ENCODE peak calls at places on chromosomes 2 and 18, in four cellular contexts. P, K, A and I are unnamed samples.
A peak's percentile ranks its signal among the peaks of the same experiment; 100 is the strongest.

GRCh38 chr2:237236188-237236587 is 150.5 kb downstream of the COPS8 start:
- DNase-seq in P (peak; percentile 82), K (no peak), A (no peak), I (no peak)

GRCh38 chr2:239819974-239820555 is 205.1 kb downstream of the NDUFA10 start:
- DNase-seq in K (no peak), P (no peak), A (no peak), I (peak; percentile 20)

GRCh38 chr2:58571181-58571852 is 330.2 kb upstream of the FANCL start:
- DNase-seq in P (peak; percentile 69), A (no peak), K (peak; percentile 53), I (peak; percentile 34)

GRCh38 chr18:67151366-67151765 is 365.2 kb downstream of the DSEL start:
- DNase-seq in K (no peak), P (no peak), A (no peak), I (peak; percentile 40)

GRCh38 chr18:45521151-45521550 is 94.1 kb upstream of the SLC14A2 start:
- DNase-seq in A (no peak), P (peak; percentile 67), K (no peak), I (no peak)

GRCh38 chr18:58898427-58898826 is 33.8 kb downstream of the ZNF532 start:
- DNase-seq in P (no peak), K (no peak), A (no peak), I (no peak)

GRCh38 chr2:240339411-240340360 is 95.8 kb upstream of the GPC1 start:
- DNase-seq in P (no peak), K (no peak), A (no peak), I (peak; percentile 72)

GRCh38 chr2:143778981-143779380 is 649.8 kb downstream of the ARHGAP15 start:
- DNase-seq in P (peak; percentile 62), A (no peak), K (no peak), I (no peak)

GRCh38 chr2:239197146-239197545 is 203.7 kb downstream of the HDAC4 start:
- DNase-seq in K (peak; percentile 3), P (no peak), A (no peak), I (no peak)

GRCh38 chr2:33496150-33496549 is 19.7 kb downstream of the RASGRP3 start:
- DNase-seq in P (peak; percentile 77), A (no peak), K (no peak), I (no peak)

GRCh38 chr2:40150206-40150765 is 301.6 kb downstream of the SLC8A1 start:
- DNase-seq in A (no peak), K (no peak), P (no peak), I (no peak)

GRCh38 chr2:235639387-235639786 is 145.5 kb downstream of the AGAP1 start:
- DNase-seq in A (no peak), K (peak; percentile 32), P (peak; percentile 95), I (peak; percentile 70)

GRCh38 chr2:175930504-175930903 is 71.6 kb downstream of the LNPK start:
- DNase-seq in P (no peak), K (no peak), A (no peak), I (no peak)

GRCh38 chr2:121155502-121156056 is 129.4 kb downstream of the TFCP2L1 start:
- DNase-seq in P (no peak), A (no peak), K (peak; percentile 92), I (no peak)

GRCh38 chr2:287471-287885 is 413 bp downstream of the ALKAL2 start:
- DNase-seq in K (peak; percentile 53), A (no peak), P (peak; percentile 29), I (no peak)

GRCh38 chr2:37350917-37351316 is 6.5 kb downstream of the QPCT start:
- DNase-seq in A (no peak), K (no peak), P (no peak), I (no peak)

GRCh38 chr2:237882510-237883481 is 23.4 kb downstream of the RAMP1 start:
- DNase-seq in P (no peak), A (no peak), K (peak; percentile 64), I (no peak)

GRCh38 chr18:56276466-56276865 is 361.9 kb downstream of the TXNL1 start:
- DNase-seq in A (no peak), K (no peak), P (peak; percentile 35), I (no peak)

GRCh38 chr2:127410871-127411396 is 7.3 kb upstream of the PROC start:
- DNase-seq in P (peak; percentile 56), K (no peak), A (no peak), I (no peak)

GRCh38 chr2:215188078-215188477 is 49.7 kb upstream of the ABCA12 start:
- DNase-seq in K (no peak), P (no peak), A (no peak), I (no peak)

GRCh38 chr2:125444106-125444505 is 1211.9 kb upstream of the GYPC start:
- DNase-seq in P (no peak), K (no peak), A (no peak), I (no peak)

GRCh38 chr2:229313591-229313990 is 42.5 kb upstream of the PID1 start:
- DNase-seq in P (peak; percentile 28), A (no peak), K (no peak), I (no peak)

GRCh38 chr2:34892286-34892685 is 1293.2 kb upstream of the FAM98A start:
- DNase-seq in A (no peak), K (no peak), P (no peak), I (no peak)

GRCh38 chr2:86249843-86250402 is 50.7 kb downstream of the MRPL35 start:
- DNase-seq in P (no peak), A (no peak), K (peak; percentile 25), I (no peak)

GRCh38 chr18:48629730-48630324 is 91.0 kb downstream of the CTIF start:
- DNase-seq in P (peak; percentile 100), A (no peak), K (no peak), I (no peak)
- H3K27ac ChIP-seq in P (peak overlapping the region; percentile 57), A (no peak overlapping the region), K (no peak overlapping the region), I (no peak overlapping the region)

DNA sequence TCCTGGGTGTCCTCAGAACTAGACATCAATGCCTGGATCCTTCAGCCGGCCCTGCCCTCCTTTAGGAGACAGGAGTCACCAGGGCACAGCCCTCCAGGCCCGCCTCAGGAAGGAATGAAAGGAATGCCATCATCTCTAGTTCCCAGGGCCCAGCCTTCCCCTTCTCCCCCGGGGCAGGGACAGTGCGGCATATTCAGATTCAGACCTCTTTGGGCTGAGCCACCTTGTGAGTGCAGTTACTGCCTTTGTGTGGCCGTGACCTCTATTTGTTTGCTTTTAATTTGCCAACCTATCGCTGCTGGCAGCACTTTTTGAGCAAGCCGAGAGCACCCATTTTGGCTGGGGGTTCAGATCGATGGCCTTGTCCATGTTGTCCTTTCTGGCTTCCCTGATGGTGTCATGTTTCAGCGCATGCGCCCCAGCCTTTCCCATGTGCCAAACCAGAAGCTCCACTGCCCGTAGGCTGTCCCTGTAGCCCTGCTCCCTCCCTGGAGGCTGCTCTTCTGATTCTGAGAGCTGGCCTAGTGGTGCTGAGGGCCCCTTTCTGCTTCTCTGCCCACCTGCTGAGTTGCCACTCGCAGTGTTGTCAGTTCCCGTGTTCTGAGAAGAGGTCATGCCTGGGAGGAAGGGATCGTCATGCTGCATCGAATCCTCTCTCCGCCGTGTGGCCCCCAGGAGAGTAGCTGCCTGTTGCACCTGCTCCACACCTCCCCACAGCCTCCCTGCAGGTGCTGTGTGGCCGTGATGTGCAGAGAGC is 10.9 kb downstream of the ANKRD23 start:
- DNase-seq in P (peak; percentile 64), K (peak; percentile 97), A (no peak), I (no peak)
- H3K27ac ChIP-seq in P (no peak overlapping the region), K (peak overlapping the region; percentile 87), A (no peak overlapping the region), I (peak overlapping the region; percentile 44)

DNA sequence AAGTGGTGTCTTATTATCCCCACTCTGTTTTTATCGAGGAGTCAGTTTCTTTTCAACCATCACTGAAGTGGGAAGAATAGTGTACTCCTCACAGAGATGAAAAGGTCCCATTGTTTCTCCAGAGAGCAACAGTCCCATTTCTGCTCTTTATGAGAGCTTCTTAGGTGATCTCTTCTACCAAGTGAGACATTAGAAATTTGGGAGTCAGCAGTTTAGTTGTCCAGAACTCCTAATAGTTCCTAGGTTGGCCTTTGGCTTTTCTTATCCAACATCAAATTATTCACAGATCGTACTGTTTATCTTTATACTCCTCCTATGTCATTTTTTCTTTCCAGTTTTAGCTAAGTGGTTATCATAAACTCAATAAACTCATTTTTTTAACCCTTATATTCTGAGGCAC is 213.1 kb downstream of the BABAM2 start:
- DNase-seq in K (no peak), A (no peak), P (no peak), I (no peak)
- H3K27ac ChIP-seq in K (no peak overlapping the region), A (no peak overlapping the region), P (peak overlapping the region; percentile 57), I (no peak overlapping the region)

GRCh38 chr2:203584784-203585183 is 49.7 kb upstream of the RAPH1 start:
- DNase-seq in A (no peak), P (no peak), K (no peak), I (no peak)

GRCh38 chr2:203580846-203581245 is 45.7 kb upstream of the RAPH1 start:
- DNase-seq in P (no peak), K (peak; percentile 19), A (no peak), I (no peak)

GRCh38 chr2:203583084-203583695 is 48.1 kb upstream of the RAPH1 start:
- DNase-seq in K (no peak), P (no peak), A (no peak), I (no peak)

GRCh38 chr2:203583696-203584095 is 48.6 kb upstream of the RAPH1 start:
- DNase-seq in K (no peak), P (peak; percentile 76), A (no peak), I (no peak)

GRCh38 chr2:203582468-203582867 is 47.4 kb upstream of the RAPH1 start:
- DNase-seq in A (no peak), P (peak; percentile 75), K (no peak), I (no peak)
- H3K27ac ChIP-seq in A (no peak overlapping the region), P (no peak overlapping the region), K (peak overlapping the region; percentile 41), I (no peak overlapping the region)

DNA sequence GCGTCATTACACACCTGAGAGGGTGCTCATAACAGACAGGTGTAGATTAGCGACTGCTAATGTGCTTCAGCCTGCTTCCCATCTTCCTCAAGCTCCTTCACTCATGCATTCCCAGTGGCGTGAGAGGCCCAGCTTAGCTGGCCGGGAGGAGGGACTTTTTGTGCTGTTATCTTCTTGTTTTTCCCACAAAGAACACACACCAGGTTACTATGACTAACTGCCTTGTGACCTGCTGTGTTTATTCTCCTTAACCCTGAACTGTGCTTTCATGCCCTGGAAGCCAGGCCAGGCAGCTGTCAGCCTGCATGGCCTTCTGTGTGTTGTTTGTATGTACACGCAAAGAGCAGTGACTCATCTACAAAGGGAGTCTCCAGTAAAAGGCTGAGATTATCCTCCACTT is 143.8 kb downstream of the PIEZO2 start:
- DNase-seq in K (peak; percentile 86), A (no peak), P (peak; percentile 99), I (no peak)
- H3K27ac ChIP-seq in K (peak overlapping the region; percentile 72), A (no peak overlapping the region), P (peak overlapping the region; percentile 57), I (no peak overlapping the region)

GRCh38 chr2:219561179-219562048 is 9.9 kb downstream of the OBSL1 start:
- DNase-seq in A (no peak), P (no peak), K (no peak), I (no peak)
- H3K27ac ChIP-seq in A (no peak overlapping the region), P (no peak overlapping the region), K (no peak overlapping the region), I (no peak overlapping the region)